ENCODE peak calls at places on chromosomes 13 and 19, in eight cellular contexts. M, Y, Q, D, H, U, X and N are unnamed samples.

GRCh38 chr19:7554990-7555864 is 19.7 kb downstream of the PNPLA6 start:
- DNase-seq in M (no peak), Y (no peak), Q (no peak), D (no peak), H (no peak), U (no peak), X (no peak), N (peak; percentile 25)

GRCh38 chr13:23386533-23386932 is 47.0 kb downstream of the SACS start:
- DNase-seq in M (no peak), Y (no peak), Q (no peak), D (no peak), H (no peak), U (no peak), X (no peak), N (no peak)

GRCh38 chr13:113979791-113980471 is 6.1 kb upstream of the C13orf46 start:
- DNase-seq in M (no peak), Y (no peak), Q (no peak), D (no peak), H (peak; percentile 27), U (no peak), X (no peak), N (no peak)

GRCh38 chr19:12766051-12766521 is 9.3 kb downstream of the HOOK2 start:
- DNase-seq in M (peak; percentile 73), Y (peak; percentile 62), Q (no peak), D (no peak), H (peak; percentile 88), U (peak; percentile 95), X (no peak), N (peak; percentile 92)

GRCh38 chr13:110264685-110265275 is 42.2 kb downstream of the COL4A1 start:
- DNase-seq in M (no peak), Y (no peak), Q (no peak), D (no peak), H (no peak), U (no peak), X (no peak), N (no peak)

GRCh38 chr19:1104452-1105216 is 840 bp downstream of the GPX4 start:
- DNase-seq in M (peak; percentile 61), Y (peak; percentile 65), Q (peak; percentile 80), D (peak; percentile 78), H (peak; percentile 86), U (peak; percentile 83), X (no peak), N (peak; percentile 82)

GRCh38 chr19:23817519-23817918 is 58.8 kb upstream of the ZNF681 start:
- DNase-seq in M (no peak), Y (peak; percentile 23), Q (peak; percentile 57), D (no peak), H (no peak), U (no peak), X (peak; percentile 9), N (peak; percentile 75)

GRCh38 chr19:38727868-38728660 is 16.2 kb downstream of the CAPN12 start:
- DNase-seq in M (no peak), Y (no peak), Q (no peak), D (no peak), H (no peak), U (no peak), X (no peak), N (no peak)

GRCh38 chr19:16417660-16418596 is 53.8 kb downstream of the EPS15L1 start:
- DNase-seq in M (peak; percentile 39), Y (peak; percentile 45), Q (peak; percentile 54), D (peak; percentile 55), H (peak; percentile 79), U (peak; percentile 86), X (no peak), N (peak; percentile 58)

GRCh38 chr19:40780582-40780981 is 2.5 kb downstream of the RAB4B start:
- DNase-seq in M (no peak), Y (no peak), Q (no peak), D (no peak), H (no peak), U (no peak), X (no peak), N (no peak)

GRCh38 chr19:9981406-9982260 is 28.7 kb downstream of the COL5A3 start:
- DNase-seq in M (no peak), Y (no peak), Q (no peak), D (no peak), H (no peak), U (no peak), X (no peak), N (no peak)

GRCh38 chr19:34355201-34355600 is 9.8 kb upstream of the GPI start:
- DNase-seq in M (no peak), Y (no peak), Q (no peak), D (no peak), H (no peak), U (no peak), X (no peak), N (no peak)

GRCh38 chr19:55173186-55173716 is 6.8 kb upstream of the DNAAF3 start:
- DNase-seq in M (no peak), Y (no peak), Q (no peak), D (no peak), H (no peak), U (no peak), X (no peak), N (no peak)

GRCh38 chr13:45468676-45469075 is 3.9 kb downstream of the COG3 start:
- DNase-seq in M (no peak), Y (no peak), Q (peak; percentile 20), D (no peak), H (no peak), U (no peak), X (no peak), N (no peak)

GRCh38 chr13:110108348-110109139 is 198.4 kb downstream of the COL4A1 start:
- DNase-seq in M (peak; percentile 50), Y (no peak), Q (peak; percentile 87), D (peak; percentile 60), H (peak; percentile 78), U (peak; percentile 89), X (no peak), N (peak; percentile 82)

GRCh38 chr19:17931532-17932191 is 1.2 kb upstream of the CCDC124 start:
- DNase-seq in M (no peak), Y (no peak), Q (peak; percentile 72), D (no peak), H (no peak), U (no peak), X (no peak), N (no peak)

GRCh38 chr19:55186080-55186479 is 6.0 kb upstream of the SYT5 start:
- DNase-seq in M (no peak), Y (no peak), Q (no peak), D (no peak), H (no peak), U (no peak), X (no peak), N (no peak)

GRCh38 chr19:38455031-38455430 is 21.5 kb downstream of the RYR1 start:
- DNase-seq in M (no peak), Y (no peak), Q (no peak), D (no peak), H (no peak), U (no peak), X (no peak), N (peak; percentile 41)

GRCh38 chr13:36275190-36276002 is 22.2 kb downstream of the CCDC169 start:
- DNase-seq in M (no peak), Y (no peak), Q (peak; percentile 68), D (peak; percentile 32), H (no peak), U (no peak), X (peak; percentile 62), N (peak; percentile 89)

GRCh38 chr19:33359581-33359980 is 13.9 kb upstream of the CEBPG start:
- DNase-seq in M (no peak), Y (no peak), Q (no peak), D (no peak), H (no peak), U (no peak), X (no peak), N (no peak)